ENCODE peak calls at places on chromosomes 13 and 19, in seven cellular contexts. M is activated naive CD4-positive, alpha-beta T cell treated with anti-CD3 and anti-CD28 coated beads for 36 hours; W is NCI-H1092; Y is ascending aorta; L is tibial artery; V is GM13976; J is AG20443. S is an unnamed sample.
A peak's percentile ranks its signal among the peaks of the same experiment; 100 is the strongest.

GRCh38 chr19:40510526-40511115 is 43.8 kb downstream of the SPTBN4 start:
- DNase-seq in W (no peak), M (no peak), V (no peak), Y (no peak), L (no peak), J (no peak), S (no peak)

GRCh38 chr19:10510301-10510802 is 6.9 kb downstream of the S1PR5 start:
- DNase-seq in W (no peak), J (peak; percentile 42), Y (no peak), V (peak; percentile 85), L (no peak), M (peak; percentile 74), S (peak; percentile 58)

GRCh38 chr13:24038846-24039330 is 121.6 kb upstream of the SPATA13 start:
- DNase-seq in M (no peak), J (peak; percentile 68), L (no peak), W (no peak), V (no peak), Y (no peak), S (no peak)

GRCh38 chr13:50693755-50694154 is 149.7 kb downstream of the DLEU7 start:
- DNase-seq in L (no peak), V (no peak), M (no peak), W (no peak), Y (no peak), J (peak; percentile 76), S (no peak)

GRCh38 chr13:30129411-30129810 is 177.9 kb downstream of the KATNAL1 start:
- DNase-seq in V (no peak), Y (no peak), L (no peak), M (no peak), J (no peak), W (no peak), S (no peak)

GRCh38 chr19:2636897-2637683 is 65.4 kb downstream of the GNG7 start:
- DNase-seq in M (peak; percentile 83), W (no peak), Y (no peak), L (no peak), V (peak; percentile 94), J (peak; percentile 88), S (peak; percentile 54)

GRCh38 chr19:38638461-38638860 is 9.0 kb upstream of the ACTN4 start:
- DNase-seq in M (no peak), Y (no peak), L (no peak), V (no peak), W (no peak), J (no peak), S (no peak)

GRCh38 chr13:102220681-102221228 is 181.1 kb downstream of the FGF14 start:
- DNase-seq in V (no peak), Y (no peak), W (no peak), L (no peak), M (no peak), J (no peak), S (no peak)

GRCh38 chr13:99331881-99332293 is 24.7 kb upstream of the GPR183 start:
- DNase-seq in Y (no peak), W (no peak), J (no peak), M (no peak), V (no peak), L (no peak), S (no peak)

GRCh38 chr13:79485014-79485441 is 4.1 kb downstream of the NDFIP2 start:
- DNase-seq in L (no peak), M (peak; percentile 54), V (no peak), J (peak; percentile 52), W (no peak), Y (no peak), S (no peak)

GRCh38 chr19:8487137-8487851 is 15.1 kb downstream of the PRAM1 start:
- DNase-seq in J (no peak), L (peak; percentile 49), M (peak; percentile 68), V (peak; percentile 57), W (no peak), Y (no peak), S (no peak)

GRCh38 chr13:63567031-63567430 is 2151.4 kb upstream of the PCDH20 start:
- DNase-seq in V (no peak), L (no peak), Y (no peak), J (no peak), M (no peak), W (no peak), S (no peak)

GRCh38 chr13:43122706-43123268 is 99.4 kb downstream of the DNAJC15 start:
- DNase-seq in L (no peak), M (no peak), Y (no peak), V (no peak), J (no peak), W (peak; percentile 68), S (no peak)